ENCODE peak calls at places on chromosomes 5 and 9, in ten cellular contexts. G, W, Z, R, K, T, U, B, S and P are unnamed samples.

GRCh38 chr9:42852133-42852532 is 668.7 kb downstream of the SPATA31A6 start:
- DNase-seq in W (no peak), Z (no peak), U (peak; percentile 90), G (peak; percentile 71), T (no peak), K (no peak), B (peak; percentile 64), R (peak; percentile 58), S (no peak), P (no peak)

GRCh38 chr9:134602547-134603362 is 38.8 kb upstream of the COL5A1 start:
- DNase-seq in S (no peak), U (peak; percentile 81), W (no peak), R (peak; percentile 68), Z (no peak), B (peak; percentile 69), G (no peak), K (no peak), T (no peak), P (no peak)

GRCh38 chr9:6893350-6894131 is 135.8 kb downstream of the KDM4C start:
- DNase-seq in B (no peak), Z (no peak), S (no peak), W (no peak), G (peak; percentile 10), R (no peak), U (no peak), K (no peak), T (no peak), P (no peak)

GRCh38 chr9:89351584-89351983 is 33.3 kb downstream of the SECISBP2 start:
- DNase-seq in K (no peak), S (no peak), Z (no peak), B (no peak), G (no peak), U (no peak), T (no peak), R (no peak), W (no peak), P (no peak)

GRCh38 chr9:135392511-135392910 is 87.1 kb upstream of the PPP1R26 start:
- DNase-seq in S (peak; percentile 34), Z (no peak), R (no peak), W (no peak), U (peak; percentile 81), B (no peak), G (no peak), T (no peak), K (no peak), P (no peak)

GRCh38 chr9:77820293-77820954 is 172.3 kb upstream of the GNA14 start:
- DNase-seq in G (no peak), Z (no peak), S (no peak), U (no peak), T (no peak), B (peak; percentile 70), W (no peak), K (no peak), R (no peak), P (no peak)

GRCh38 chr5:127838661-127839060 is 135.5 kb downstream of the CCDC192 start:
- DNase-seq in T (no peak), K (no peak), S (no peak), G (no peak), U (peak; percentile 82), R (peak; percentile 16), B (peak; percentile 36), Z (no peak), W (no peak), P (no peak)

GRCh38 chr9:38018964-38019602 is 49.9 kb downstream of the SHB start:
- DNase-seq in S (no peak), U (no peak), G (no peak), Z (no peak), R (peak; percentile 57), B (peak; percentile 25), W (no peak), K (no peak), T (no peak), P (no peak)

GRCh38 chr5:113359419-113359818 is 75.4 kb downstream of the TSSK1B start:
- DNase-seq in K (no peak), W (no peak), T (no peak), Z (no peak), S (no peak), G (no peak), U (no peak), B (no peak), R (no peak), P (no peak)

GRCh38 chr5:35735718-35736117 is 118.1 kb downstream of the SPEF2 start:
- DNase-seq in W (no peak), R (no peak), S (no peak), T (no peak), U (no peak), K (no peak), Z (no peak), B (no peak), G (no peak), P (no peak)

GRCh38 chr9:38026021-38026809 is 42.8 kb downstream of the SHB start:
- DNase-seq in Z (no peak), G (peak; percentile 26), K (no peak), W (no peak), U (peak; percentile 83), T (peak; percentile 25), B (peak; percentile 90), S (no peak), R (no peak), P (no peak)

GRCh38 chr5:81545911-81546310 is 152.0 kb upstream of the ACOT12 start:
- DNase-seq in R (no peak), T (no peak), K (no peak), Z (no peak), W (no peak), S (no peak), G (no peak), B (no peak), U (no peak), P (no peak)

GRCh38 chr9:19429590-19429989 is 20.8 kb downstream of the ACER2 start:
- DNase-seq in K (no peak), R (no peak), W (no peak), G (no peak), B (no peak), T (no peak), Z (no peak), S (no peak), U (no peak), P (no peak)

GRCh38 chr5:102388235-102388634 is 92.2 kb upstream of the SLCO4C1 start:
- DNase-seq in Z (no peak), S (no peak), G (no peak), R (no peak), W (no peak), K (no peak), U (peak; percentile 62), B (no peak), T (no peak), P (no peak)

GRCh38 chr5:154794525-154795234 is 39.5 kb downstream of the LARP1 start:
- DNase-seq in G (no peak), R (no peak), B (no peak), K (no peak), T (no peak), S (no peak), W (no peak), U (no peak), Z (no peak), P (no peak)

GRCh38 chr9:100309992-100310391 is 42.8 kb downstream of the TEX10 start:
- DNase-seq in U (no peak), T (no peak), K (no peak), S (no peak), Z (no peak), G (no peak), B (no peak), R (no peak), W (no peak), P (no peak)

GRCh38 chr5:34775886-34776285 is 63.1 kb upstream of the TTC23L start:
- DNase-seq in W (no peak), U (no peak), G (no peak), T (no peak), K (no peak), B (no peak), S (no peak), Z (no peak), R (no peak), P (no peak)

GRCh38 chr5:135246923-135247795 is 151.9 kb downstream of the MACROH2A1 start:
- DNase-seq in W (no peak), T (no peak), R (peak; percentile 6), B (peak; percentile 93), Z (no peak), K (no peak), S (no peak), U (peak; percentile 78), G (no peak), P (no peak)

GRCh38 chr9:111442360-111443027 is 41.7 kb downstream of the ECPAS start:
- DNase-seq in S (no peak), T (no peak), Z (no peak), U (no peak), W (no peak), G (no peak), B (no peak), R (no peak), K (no peak), P (no peak)

GRCh38 chr5:126449751-126450271 is 26.6 kb downstream of the GRAMD2B start:
- DNase-seq in W (peak; percentile 50), U (no peak), G (peak; percentile 46), R (no peak), K (peak; percentile 45), S (no peak), T (peak; percentile 15), B (peak; percentile 98), Z (no peak), P (peak; percentile 28)

GRCh38 chr5:58261605-58262004 is 198.3 kb downstream of the PLK2 start:
- DNase-seq in S (no peak), R (no peak), K (no peak), Z (no peak), T (no peak), U (no peak), W (no peak), G (no peak), B (peak; percentile 46), P (no peak)

GRCh38 chr9:13141629-13142028 is 137.9 kb downstream of the MPDZ start:
- DNase-seq in B (no peak), Z (no peak), U (no peak), T (no peak), S (no peak), W (no peak), G (no peak), K (no peak), R (no peak), P (no peak)

GRCh38 chr5:141609044-141609443 is 9.8 kb downstream of the DIAPH1 start:
- DNase-seq in R (no peak), K (no peak), Z (no peak), S (no peak), B (no peak), W (no peak), G (no peak), U (no peak), T (no peak), P (no peak)

GRCh38 chr5:150399158-150400019 is 13.3 kb downstream of the CD74 start:
- DNase-seq in Z (no peak), G (no peak), R (no peak), K (no peak), B (no peak), U (no peak), W (no peak), T (no peak), S (no peak), P (peak; percentile 49)

GRCh38 chr5:87787640-87788039 is 374.9 kb upstream of the CCNH start:
- DNase-seq in Z (no peak), T (no peak), B (no peak), U (peak; percentile 49), S (no peak), W (no peak), R (no peak), G (no peak), K (no peak), P (no peak)

GRCh38 chr5:132387649-132388117 is 18.2 kb downstream of the SLC22A5 start:
- DNase-seq in G (no peak), K (no peak), T (no peak), S (no peak), W (no peak), B (peak; percentile 91), Z (peak; percentile 48), U (peak; percentile 57), R (peak; percentile 78), P (no peak)

GRCh38 chr5:42756630-42757601 is at the start of gene CCDC152:
- DNase-seq in B (peak; percentile 30), U (peak; percentile 92), W (peak; percentile 50), K (peak; percentile 25), R (no peak), T (no peak), S (no peak), Z (no peak), G (no peak), P (peak; percentile 38)

GRCh38 chr5:175741556-175741955 is 83.7 kb downstream of the HRH2 start:
- DNase-seq in G (no peak), W (no peak), T (no peak), Z (no peak), S (no peak), U (no peak), K (no peak), R (no peak), B (no peak), P (no peak)